ENCODE peak calls at places on chromosome 9, in four cellular contexts. Z is stimulated activated effector memory CD8-positive, alpha-beta T cell treated with anti-CD3 and anti-CD28 coated beads, Interleukin-12 subunit alpha, Interleukin-12 subunit beta, amount 100 ng/mL, for 72 hours; R is T-helper 1 cell; C is KBM-7. F is an unnamed sample.

GRCh38 chr9:18379073-18379811 is 94.7 kb upstream of the ADAMTSL1 start:
- DNase-seq in R (no peak), C (no peak), Z (no peak), F (no peak)

GRCh38 chr9:65459756-65460320 is 174.8 kb upstream of the FOXD4L5 start:
- DNase-seq in C (no peak), Z (no peak), R (no peak), F (no peak)

GRCh38 chr9:121192959-121193645 is 8.6 kb downstream of the RAB14 start:
- DNase-seq in Z (no peak), R (no peak), C (no peak), F (no peak)

GRCh38 chr9:77648458-77649108 is 461 bp upstream of the GNA14 start:
- DNase-seq in R (no peak), Z (no peak), C (no peak), F (no peak)

GRCh38 chr9:78291240-78291915 is 5.5 kb upstream of the PSAT1 start:
- DNase-seq in Z (no peak), R (no peak), C (no peak), F (no peak)

GRCh38 chr9:120893585-120893857 is 16.5 kb upstream of the PHF19 start:
- DNase-seq in Z (no peak), C (no peak), R (no peak), F (no peak)

GRCh38 chr9:78115073-78115472 is 83.5 kb upstream of the GNAQ start:
- DNase-seq in Z (no peak), C (peak), R (no peak), F (no peak)

GRCh38 chr9:16642421-16643109 is 227.9 kb downstream of the BNC2 start:
- DNase-seq in Z (no peak), C (no peak), R (no peak), F (no peak)

GRCh38 chr9:120383999-120384924 is 195.7 kb downstream of the CDK5RAP2 start:
- DNase-seq in R (no peak), Z (no peak), C (no peak), F (no peak)

GRCh38 chr9:99000480-99001395 is 57.0 kb downstream of the COL15A1 start:
- DNase-seq in Z (no peak), R (peak), C (peak), F (peak)

GRCh38 chr9:23342296-23342695 is 483.7 kb downstream of the ELAVL2 start:
- DNase-seq in C (no peak), R (no peak), Z (no peak), F (no peak)

GRCh38 chr9:127282611-127283010 is 18.0 kb downstream of the GARNL3 start:
- DNase-seq in Z (no peak), R (no peak), C (no peak), F (no peak)

GRCh38 chr9:113397077-113397696 is 3.9 kb downstream of the ALAD start:
- DNase-seq in R (no peak), Z (no peak), C (no peak), F (no peak)

GRCh38 chr9:96052703-96053102 is 177.2 kb downstream of the ERCC6L2 start:
- DNase-seq in C (no peak), R (no peak), Z (no peak), F (no peak)

GRCh38 chr9:128946544-128946943 is 859 bp downstream of the DOLK start:
- DNase-seq in C (no peak), R (no peak), Z (no peak), F (no peak)

GRCh38 chr9:126148994-126149393 is 177.6 kb upstream of the MVB12B start:
- DNase-seq in C (no peak), R (no peak), Z (peak), F (no peak)

GRCh38 chr9:88533951-88534455 is 975 bp upstream of the NXNL2 start:
- DNase-seq in R (no peak), Z (no peak), C (peak), F (no peak)

GRCh38 chr9:79129865-79130480 is 441.8 kb upstream of the TLE4 start:
- DNase-seq in R (no peak), C (peak), Z (no peak), F (no peak)

GRCh38 chr9:16099901-16100300 is 547.1 kb downstream of the CCDC171 start:
- DNase-seq in R (no peak), C (no peak), Z (no peak), F (no peak)

GRCh38 chr9:73565833-73566465 is 414.3 kb downstream of the ANXA1 start:
- DNase-seq in Z (no peak), R (no peak), C (no peak), F (no peak)

GRCh38 chr9:133679466-133680051 is 43.4 kb downstream of the DBH start:
- DNase-seq in R (no peak), Z (no peak), C (no peak), F (no peak)

GRCh38 chr9:137761032-137761431 is 116.5 kb upstream of the CACNA1B start:
- DNase-seq in C (no peak), R (no peak), Z (peak), F (no peak)

GRCh38 chr9:137902646-137903045 is 25.1 kb downstream of the CACNA1B start:
- DNase-seq in C (no peak), Z (no peak), R (no peak), F (no peak)

F was measured in stimulated activated naive CD4-positive, alpha-beta T cell.